ENCODE peak calls at places on chromosomes 6 and 20, in seven cellular contexts. One of them, this sample, is unnamed. For H3K4me1, the result is how much of the 10 kb centered on the place peaks cover.

GRCh38 chr20:14449323-14449722 is 111.9 kb upstream of the FLRT3 start:
- DNase-seq in pancreas: no peak
- DNase-seq in body of pancreas: no peak
- DNase-seq in fibroblast of lung: peak
- DNase-seq in IMR-90: peak
- DNase-seq in cardiac muscle cell: no peak
- DNase-seq in stomach: no peak
- DNase-seq in this sample: no peak

GRCh38 chr20:51923611-51924010 is 121.3 kb upstream of the SALL4 start:
- DNase-seq in pancreas: no peak
- DNase-seq in body of pancreas: no peak
- DNase-seq in fibroblast of lung: no peak
- DNase-seq in IMR-90: no peak
- DNase-seq in cardiac muscle cell: no peak
- DNase-seq in stomach: no peak
- DNase-seq in this sample: no peak

GRCh38 chr20:14259691-14260090 is 77.7 kb downstream of the FLRT3 start:
- DNase-seq in pancreas: no peak
- DNase-seq in body of pancreas: no peak
- DNase-seq in fibroblast of lung: no peak
- DNase-seq in IMR-90: peak
- DNase-seq in cardiac muscle cell: no peak
- DNase-seq in stomach: no peak
- DNase-seq in this sample: no peak

GRCh38 chr20:21147593-21147992 is 21.7 kb downstream of the KIZ start:
- DNase-seq in pancreas: no peak
- DNase-seq in body of pancreas: no peak
- DNase-seq in fibroblast of lung: no peak
- DNase-seq in IMR-90: peak
- DNase-seq in cardiac muscle cell: no peak
- DNase-seq in stomach: no peak
- DNase-seq in this sample: no peak

GRCh38 chr6:156379946-156380707 is 397.1 kb upstream of the ARID1B start:
- DNase-seq in pancreas: no peak
- DNase-seq in body of pancreas: no peak
- DNase-seq in fibroblast of lung: peak
- DNase-seq in IMR-90: peak
- DNase-seq in cardiac muscle cell: no peak
- DNase-seq in stomach: no peak
- DNase-seq in this sample: no peak

GRCh38 chr6:35092362-35093117 is 48.6 kb downstream of the TCP11 start:
- DNase-seq in pancreas: no peak
- DNase-seq in body of pancreas: no peak
- DNase-seq in fibroblast of lung: peak
- DNase-seq in IMR-90: peak
- DNase-seq in cardiac muscle cell: no peak
- DNase-seq in stomach: no peak
- DNase-seq in this sample: no peak

GRCh38 chr6:55953384-55953783 is 78.0 kb upstream of the BMP5 start:
- DNase-seq in pancreas: no peak
- DNase-seq in body of pancreas: no peak
- DNase-seq in fibroblast of lung: peak
- DNase-seq in IMR-90: peak
- DNase-seq in cardiac muscle cell: no peak
- DNase-seq in stomach: no peak
- DNase-seq in this sample: no peak

GRCh38 chr6:155959898-155960297 is 504.3 kb upstream of the NOX3 start:
- DNase-seq in pancreas: no peak
- DNase-seq in body of pancreas: no peak
- DNase-seq in fibroblast of lung: no peak
- DNase-seq in IMR-90: no peak
- DNase-seq in cardiac muscle cell: no peak
- DNase-seq in stomach: no peak
- DNase-seq in this sample: no peak

GRCh38 chr6:105308840-105309239 is 94.0 kb downstream of the PREP start:
- DNase-seq in pancreas: no peak
- DNase-seq in body of pancreas: no peak
- DNase-seq in fibroblast of lung: no peak
- DNase-seq in IMR-90: no peak
- DNase-seq in cardiac muscle cell: no peak
- DNase-seq in stomach: no peak
- DNase-seq in this sample: no peak

GRCh38 chr6:30730611-30731435 is 10.7 kb downstream of the TUBB start:
- DNase-seq in pancreas: peak
- DNase-seq in body of pancreas: peak
- DNase-seq in fibroblast of lung: peak
- DNase-seq in IMR-90: peak
- DNase-seq in cardiac muscle cell: peak
- DNase-seq in stomach: peak
- DNase-seq in this sample: peak

GRCh38 chr20:50057409-50058053 is 55.4 kb downstream of the UBE2V1 start:
- DNase-seq in pancreas: no peak
- DNase-seq in body of pancreas: no peak
- DNase-seq in fibroblast of lung: no peak
- DNase-seq in IMR-90: no peak
- DNase-seq in cardiac muscle cell: no peak
- DNase-seq in stomach: no peak
- DNase-seq in this sample: no peak

GRCh38 chr20:54167909-54168872 is 5.6 kb downstream of the CYP24A1 start:
- DNase-seq in pancreas: no peak
- DNase-seq in body of pancreas: no peak
- DNase-seq in fibroblast of lung: peak
- DNase-seq in IMR-90: peak
- DNase-seq in cardiac muscle cell: no peak
- DNase-seq in stomach: no peak
- DNase-seq in this sample: no peak

GRCh38 chr6:124927806-124928205 is 34.4 kb upstream of the RNF217 start:
- DNase-seq in pancreas: no peak
- DNase-seq in body of pancreas: no peak
- DNase-seq in fibroblast of lung: peak
- DNase-seq in IMR-90: peak
- DNase-seq in cardiac muscle cell: no peak
- DNase-seq in stomach: no peak
- DNase-seq in this sample: no peak

GRCh38 chr20:34024733-34025351 is 31.1 kb downstream of the RALY start:
- DNase-seq in pancreas: no peak
- DNase-seq in body of pancreas: no peak
- DNase-seq in fibroblast of lung: no peak
- DNase-seq in IMR-90: no peak
- DNase-seq in cardiac muscle cell: peak
- DNase-seq in stomach: no peak
- DNase-seq in this sample: no peak

GRCh38 chr6:84825461-84825860 is 61.1 kb upstream of the TBX18 start:
- DNase-seq in pancreas: no peak
- DNase-seq in body of pancreas: no peak
- DNase-seq in fibroblast of lung: peak
- DNase-seq in IMR-90: no peak
- DNase-seq in cardiac muscle cell: no peak
- DNase-seq in stomach: no peak
- DNase-seq in this sample: no peak

GRCh38 chr6:84522135-84522535 is 242.3 kb downstream of the TBX18 start:
- DNase-seq in pancreas: no peak
- DNase-seq in body of pancreas: no peak
- DNase-seq in fibroblast of lung: peak
- DNase-seq in IMR-90: peak
- DNase-seq in cardiac muscle cell: no peak
- DNase-seq in stomach: no peak
- DNase-seq in this sample: no peak

GRCh38 chr6:143992285-143992684 is 15.8 kb downstream of the PLAGL1 start:
- DNase-seq in pancreas: no peak
- DNase-seq in body of pancreas: no peak
- DNase-seq in fibroblast of lung: no peak
- DNase-seq in IMR-90: no peak
- DNase-seq in cardiac muscle cell: no peak
- DNase-seq in stomach: no peak
- DNase-seq in this sample: no peak

GRCh38 chr20:3825526-3825925 is 5.2 kb downstream of the AP5S1 start:
- DNase-seq in pancreas: no peak
- DNase-seq in body of pancreas: no peak
- DNase-seq in fibroblast of lung: no peak
- DNase-seq in IMR-90: no peak
- DNase-seq in cardiac muscle cell: no peak
- DNase-seq in stomach: no peak
- DNase-seq in this sample: no peak

GRCh38 chr20:22924036-22924737 is 110.9 kb upstream of the SSTR4 start:
- DNase-seq in pancreas: no peak
- DNase-seq in body of pancreas: no peak
- DNase-seq in fibroblast of lung: no peak
- DNase-seq in IMR-90: no peak
- DNase-seq in cardiac muscle cell: no peak
- DNase-seq in stomach: no peak
- DNase-seq in this sample: no peak

GRCh38 chr6:84667252-84668213 is 96.9 kb downstream of the TBX18 start:
- DNase-seq in pancreas: no peak
- DNase-seq in body of pancreas: no peak
- DNase-seq in fibroblast of lung: no peak
- DNase-seq in IMR-90: no peak
- DNase-seq in cardiac muscle cell: no peak
- DNase-seq in stomach: no peak
- DNase-seq in this sample: no peak

GRCh38 chr6:43016935-43017334 is 2.9 kb downstream of the KLHDC3 start:
- DNase-seq in pancreas: no peak
- DNase-seq in body of pancreas: no peak
- DNase-seq in fibroblast of lung: no peak
- DNase-seq in IMR-90: no peak
- DNase-seq in cardiac muscle cell: no peak
- DNase-seq in stomach: no peak
- DNase-seq in this sample: peak

GRCh38 chr6:170583736-170584180 is 679 bp downstream of the PDCD2 start:
- DNase-seq in pancreas: no peak
- DNase-seq in body of pancreas: no peak
- DNase-seq in fibroblast of lung: peak
- DNase-seq in IMR-90: peak
- DNase-seq in cardiac muscle cell: no peak
- DNase-seq in stomach: no peak
- DNase-seq in this sample: no peak
- H3K27ac ChIP-seq in pancreas: peak
- H3K27ac ChIP-seq in body of pancreas: peak
- H3K27ac ChIP-seq in fibroblast of lung: peak
- H3K27ac ChIP-seq in IMR-90: peak
- H3K27ac ChIP-seq in cardiac muscle cell: peak
- H3K27ac ChIP-seq in stomach: peak
- H3K27ac ChIP-seq in this sample: peak

GRCh38 chr20:17858450-17859001 is 110.1 kb downstream of the SNX5 start:
- DNase-seq in pancreas: peak
- DNase-seq in body of pancreas: no peak
- DNase-seq in fibroblast of lung: no peak
- DNase-seq in IMR-90: no peak
- DNase-seq in cardiac muscle cell: no peak
- DNase-seq in stomach: no peak
- DNase-seq in this sample: no peak

GRCh38 chr20:17859002-17859615 is 109.5 kb downstream of the SNX5 start:
- DNase-seq in pancreas: peak
- DNase-seq in body of pancreas: peak
- DNase-seq in fibroblast of lung: no peak
- DNase-seq in IMR-90: no peak
- DNase-seq in cardiac muscle cell: no peak
- DNase-seq in stomach: peak
- DNase-seq in this sample: no peak

GRCh38 chr20:17857639-17858449 is 110.8 kb downstream of the SNX5 start:
- DNase-seq in pancreas: no peak
- DNase-seq in body of pancreas: no peak
- DNase-seq in fibroblast of lung: no peak
- DNase-seq in IMR-90: no peak
- DNase-seq in cardiac muscle cell: no peak
- DNase-seq in stomach: no peak
- DNase-seq in this sample: no peak

GRCh38 chr20:17860306-17861197 is 108.0 kb downstream of the SNX5 start:
- DNase-seq in pancreas: peak
- DNase-seq in body of pancreas: no peak
- DNase-seq in fibroblast of lung: no peak
- DNase-seq in IMR-90: no peak
- DNase-seq in cardiac muscle cell: no peak
- DNase-seq in stomach: no peak
- DNase-seq in this sample: no peak

GRCh38 chr20:17859616-17860232 is 108.9 kb downstream of the SNX5 start:
- DNase-seq in pancreas: peak
- DNase-seq in body of pancreas: peak
- DNase-seq in fibroblast of lung: no peak
- DNase-seq in IMR-90: no peak
- DNase-seq in cardiac muscle cell: peak
- DNase-seq in stomach: no peak
- DNase-seq in this sample: peak
- H3K4me1 ChIP-seq in pancreas: under half
- H3K4me1 ChIP-seq in body of pancreas: half or more
- H3K4me1 ChIP-seq in fibroblast of lung: under half
- H3K4me1 ChIP-seq in IMR-90: under half
- H3K4me1 ChIP-seq in cardiac muscle cell: under half
- H3K4me1 ChIP-seq in stomach: under half
- H3K4me1 ChIP-seq in this sample: under half

DNA sequence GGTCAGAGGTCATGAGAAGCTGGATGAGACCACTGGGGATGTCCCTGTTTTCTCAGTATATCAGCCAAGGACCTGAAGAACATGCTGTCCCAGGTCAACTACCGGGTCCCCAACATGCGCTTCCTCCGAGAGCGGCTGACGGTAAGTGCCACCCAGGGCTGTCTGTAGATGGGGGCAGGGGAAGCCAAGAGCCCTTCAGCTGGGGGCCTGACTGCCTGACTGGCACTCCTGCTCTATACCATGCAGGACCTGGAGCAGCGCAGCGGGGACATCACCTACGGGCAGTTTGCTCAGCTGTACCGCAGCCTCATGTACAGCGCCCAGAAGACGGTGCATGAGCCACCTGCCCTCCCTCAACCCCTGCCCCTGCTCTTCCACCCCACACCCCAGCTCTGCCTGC is 25.1 kb downstream of the PLCG1 start:
- DNase-seq in pancreas: no peak
- DNase-seq in body of pancreas: no peak
- DNase-seq in fibroblast of lung: no peak
- DNase-seq in IMR-90: no peak
- DNase-seq in cardiac muscle cell: no peak
- DNase-seq in stomach: no peak
- DNase-seq in this sample: no peak
- H3K27ac ChIP-seq in pancreas: no peak
- H3K27ac ChIP-seq in body of pancreas: no peak
- H3K27ac ChIP-seq in fibroblast of lung: no peak
- H3K27ac ChIP-seq in IMR-90: no peak
- H3K27ac ChIP-seq in cardiac muscle cell: no peak
- H3K27ac ChIP-seq in stomach: no peak
- H3K27ac ChIP-seq in this sample: no peak

GRCh38 chr20:32363492-32363891 is 5.4 kb downstream of the ASXL1 start:
- DNase-seq in pancreas: no peak
- DNase-seq in body of pancreas: no peak
- DNase-seq in fibroblast of lung: no peak
- DNase-seq in IMR-90: no peak
- DNase-seq in cardiac muscle cell: no peak
- DNase-seq in stomach: no peak
- DNase-seq in this sample: no peak
- H3K4me1 ChIP-seq in pancreas: half or more
- H3K4me1 ChIP-seq in body of pancreas: half or more
- H3K4me1 ChIP-seq in fibroblast of lung: under half
- H3K4me1 ChIP-seq in IMR-90: under half
- H3K4me1 ChIP-seq in cardiac muscle cell: under half
- H3K4me1 ChIP-seq in stomach: half or more
- H3K4me1 ChIP-seq in this sample: half or more

This sample was measured in upper lobe of left lung.